ENCODE peak calls at places on chromosomes 11 and 22, in four cellular contexts. B is SK-MEL-5, H is skeletal muscle cell, E is stomach. L is an unnamed sample.

GRCh38 chr11:75502138-75502537 is 23.6 kb downstream of the GDPD5 start:
- DNase-seq in H (no peak), B (no peak), E (no peak), L (no peak)

GRCh38 chr11:77283101-77283500 is 18.4 kb downstream of the GDPD4 start:
- DNase-seq in E (no peak), B (no peak), H (no peak), L (no peak)

GRCh38 chr11:118961591-118961990 is 5.5 kb downstream of the UPK2 start:
- DNase-seq in E (no peak), H (no peak), B (no peak), L (no peak)

GRCh38 chr22:26589367-26589844 is 526 bp downstream of the TPST2 start:
- DNase-seq in H (no peak), B (peak), E (peak), L (peak)

GRCh38 chr22:35777335-35777975 is 59.8 kb downstream of the APOL5 start:
- DNase-seq in B (no peak), E (no peak), H (peak), L (no peak)

GRCh38 chr11:37076866-37077265 is 478.8 kb upstream of the RAG2 start:
- DNase-seq in E (no peak), B (no peak), H (no peak), L (no peak)

GRCh38 chr11:13227676-13228255 is 49.8 kb upstream of the BMAL1 start:
- DNase-seq in E (no peak), H (no peak), B (no peak), L (no peak)

GRCh38 chr22:43289976-43290663 is 53.1 kb downstream of the SCUBE1 start:
- DNase-seq in H (no peak), E (no peak), B (no peak), L (peak)

GRCh38 chr11:409600-410471 is 5.0 kb downstream of the SIGIRR start:
- DNase-seq in B (no peak), E (no peak), H (no peak), L (no peak)

GRCh38 chr11:12599408-12600143 is 74.6 kb upstream of the TEAD1 start:
- DNase-seq in B (peak), E (peak), H (no peak), L (peak)

GRCh38 chr22:48756146-48757111 is 1071.2 kb downstream of the BRD1 start:
- DNase-seq in E (peak), B (peak), H (no peak), L (peak)

GRCh38 chr22:26669060-26669481 is 11.7 kb downstream of the MIAT start:
- DNase-seq in H (no peak), E (no peak), B (peak), L (no peak)

GRCh38 chr11:75773595-75774353 is 5.2 kb downstream of the DGAT2 start:
- DNase-seq in E (no peak), H (no peak), B (no peak), L (no peak)

L was measured in testis.